ENCODE peak calls at places on chromosome 17, in seven cellular contexts. G is OCI-LY7, S is brain microvascular endothelial cell, N is osteocyte, M is GM20000, Y is bronchial epithelial cell, V is heart left ventricle. E is an unnamed sample.

GRCh38 chr17:81042606-81043005 is 7.7 kb downstream of the BAIAP2 start:
- DNase-seq in G (no peak), S (no peak), N (no peak), M (no peak), Y (no peak), V (no peak), E (no peak)

GRCh38 chr17:18159551-18160120 is 24.0 kb upstream of the ALKBH5 start:
- DNase-seq in G (no peak), S (no peak), N (no peak), M (no peak), Y (no peak), V (no peak), E (no peak)

GRCh38 chr17:3963214-3964201 is 729 bp downstream of the ATP2A3 start:
- DNase-seq in G (peak), S (no peak), N (no peak), M (peak), Y (no peak), V (no peak), E (peak)

GRCh38 chr17:61619493-61619892 is 28.5 kb upstream of the NACA2 start:
- DNase-seq in G (peak), S (no peak), N (no peak), M (no peak), Y (no peak), V (no peak), E (no peak)

GRCh38 chr17:73586921-73587680 is 57.1 kb downstream of the SDK2 start:
- DNase-seq in G (peak), S (no peak), N (no peak), M (no peak), Y (no peak), V (peak), E (no peak)

GRCh38 chr17:83024205-83024971 is 55.0 kb upstream of the METRNL start:
- DNase-seq in G (no peak), S (no peak), N (no peak), M (no peak), Y (no peak), V (no peak), E (no peak)

GRCh38 chr17:81651692-81652091 is 4.7 kb downstream of the PDE6G start:
- DNase-seq in G (no peak), S (peak), N (no peak), M (no peak), Y (peak), V (no peak), E (no peak)

GRCh38 chr17:7435676-7436555 is 681 bp downstream of the TMEM102 start:
- DNase-seq in G (peak), S (no peak), N (no peak), M (peak), Y (peak), V (peak), E (peak)

GRCh38 chr17:4475001-4475400 is 23.7 kb upstream of the SPNS2 start:
- DNase-seq in G (no peak), S (no peak), N (no peak), M (no peak), Y (no peak), V (no peak), E (no peak)

GRCh38 chr17:58176200-58176599 is 9.4 kb downstream of the OR4D2 start:
- DNase-seq in G (no peak), S (no peak), N (peak), M (no peak), Y (no peak), V (no peak), E (no peak)

GRCh38 chr17:38429476-38430100 is 1.3 kb downstream of the ARHGAP23 start:
- DNase-seq in G (no peak), S (no peak), N (no peak), M (no peak), Y (no peak), V (no peak), E (no peak)

GRCh38 chr17:70875729-70876344 is 706.5 kb downstream of the KCNJ2 start:
- DNase-seq in G (no peak), S (no peak), N (no peak), M (no peak), Y (no peak), V (no peak), E (no peak)

GRCh38 chr17:68733241-68734176 is 132.3 kb upstream of the FAM20A start:
- DNase-seq in G (no peak), S (peak), N (no peak), M (no peak), Y (peak), V (peak), E (no peak)

GRCh38 chr17:77873518-77874302 is 84.8 kb upstream of the TNRC6C start:
- DNase-seq in G (peak), S (no peak), N (no peak), M (no peak), Y (no peak), V (peak), E (no peak)

GRCh38 chr17:44848257-44848795 is 643 bp downstream of the HIGD1B start:
- DNase-seq in G (no peak), S (no peak), N (no peak), M (no peak), Y (no peak), V (no peak), E (no peak)

GRCh38 chr17:53538129-53538617 is 284.6 kb upstream of the KIF2B start:
- DNase-seq in G (no peak), S (no peak), N (no peak), M (no peak), Y (no peak), V (no peak), E (no peak)

GRCh38 chr17:66667491-66668030 is 167.4 kb upstream of the CACNG5 start:
- DNase-seq in G (no peak), S (no peak), N (no peak), M (peak), Y (no peak), V (no peak), E (peak)

GRCh38 chr17:83162035-83162745 is 82.8 kb downstream of the METRNL start:
- DNase-seq in G (no peak), S (no peak), N (peak), M (no peak), Y (no peak), V (no peak), E (no peak)

GRCh38 chr17:78379134-78379497 is 667 bp downstream of the PGS1 start:
- DNase-seq in G (peak), S (peak), N (no peak), M (no peak), Y (peak), V (no peak), E (no peak)

GRCh38 chr17:52420555-52421078 is 262.1 kb upstream of the CA10 start:
- DNase-seq in G (no peak), S (no peak), N (no peak), M (no peak), Y (no peak), V (no peak), E (no peak)

GRCh38 chr17:57597531-57598453 is 147.3 kb downstream of the CCDC182 start:
- DNase-seq in G (peak), S (peak), N (no peak), M (peak), Y (peak), V (peak), E (no peak)

GRCh38 chr17:1053661-1054360 is 56.9 kb downstream of the TIMM22 start:
- DNase-seq in G (no peak), S (no peak), N (no peak), M (no peak), Y (no peak), V (peak), E (no peak)

GRCh38 chr17:46027326-46028325 is 28.6 kb downstream of the STH start:
- DNase-seq in G (no peak), S (no peak), N (no peak), M (no peak), Y (no peak), V (no peak), E (no peak)

GRCh38 chr17:30207655-30208054 is 27.8 kb downstream of the SLC6A4 start:
- DNase-seq in G (no peak), S (no peak), N (no peak), M (no peak), Y (no peak), V (no peak), E (no peak)

GRCh38 chr17:73140531-73140930 is 24.3 kb upstream of the SSTR2 start:
- DNase-seq in G (no peak), S (no peak), N (no peak), M (no peak), Y (no peak), V (no peak), E (no peak)

GRCh38 chr17:11330871-11331270 is 89.9 kb downstream of the SHISA6 start:
- DNase-seq in G (no peak), S (peak), N (peak), M (no peak), Y (no peak), V (peak), E (no peak)

GRCh38 chr17:44970136-44970737 is 2.1 kb upstream of the C1QL1 start:
- DNase-seq in G (no peak), S (no peak), N (no peak), M (no peak), Y (no peak), V (peak), E (no peak)

GRCh38 chr17:65723356-65723928 is 162.0 kb upstream of the AXIN2 start:
- DNase-seq in G (no peak), S (no peak), N (no peak), M (no peak), Y (no peak), V (no peak), E (no peak)

GRCh38 chr17:77285594-77286390 is 145.0 kb downstream of the SEC14L1 start:
- DNase-seq in G (no peak), S (peak), N (no peak), M (no peak), Y (peak), V (peak), E (no peak)

GRCh38 chr17:74865504-74866197 is 6.0 kb upstream of the GRIN2C start:
- DNase-seq in G (peak), S (no peak), N (no peak), M (no peak), Y (no peak), V (no peak), E (no peak)

GRCh38 chr17:78390241-78391050 is 12.0 kb downstream of the PGS1 start:
- DNase-seq in G (no peak), S (peak), N (no peak), M (no peak), Y (no peak), V (peak), E (no peak)

GRCh38 chr17:10698116-10698818 is 873 bp downstream of the ADPRM start:
- DNase-seq in G (peak), S (peak), N (no peak), M (peak), Y (peak), V (no peak), E (no peak)

GRCh38 chr17:3511841-3512511 is 36.2 kb downstream of the ASPA start:
- DNase-seq in G (no peak), S (no peak), N (peak), M (no peak), Y (no peak), V (no peak), E (no peak)

GRCh38 chr17:8117980-8118768 is at the start of gene ALOXE3:
- DNase-seq in G (no peak), S (peak), N (no peak), M (no peak), Y (peak), V (no peak), E (no peak)

DNA sequence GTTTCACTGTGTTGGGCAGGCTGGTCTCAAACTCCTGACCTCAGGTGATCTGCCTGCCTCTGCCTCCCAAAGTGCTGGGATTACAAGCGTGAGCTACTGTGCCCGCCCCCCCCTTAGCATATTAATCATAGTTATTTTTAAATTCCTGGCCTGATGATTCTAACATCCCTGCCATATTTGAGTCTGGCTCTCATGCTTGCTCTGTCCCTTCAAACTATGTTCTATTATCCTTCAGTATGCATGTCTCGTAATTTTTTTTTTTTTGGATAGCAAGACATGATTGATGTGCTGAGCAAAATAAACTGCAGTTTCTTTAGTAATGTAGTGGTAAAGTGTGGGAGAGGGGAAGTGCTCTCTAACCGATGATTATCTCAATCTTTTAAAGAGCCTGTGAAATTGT is 34.4 kb upstream of the TMEM92 start:
- DNase-seq in G (no peak), S (no peak), N (no peak), M (no peak), Y (no peak), V (no peak), E (no peak)
- TF ChIP-seq CTCF in G (no peak), S (no peak), N (no peak), M (no peak), Y (no peak), V (no peak), E (no peak)

GRCh38 chr17:40121886-40122465 is at the start of gene MSL1:
- DNase-seq in G (peak), S (peak), N (peak), M (peak), Y (no peak), V (peak), E (peak)

GRCh38 chr17:40121191-40121885 is 433 bp upstream of the MSL1 start:
- DNase-seq in G (peak), S (no peak), N (peak), M (peak), Y (no peak), V (peak), E (peak)

GRCh38 chr17:40115101-40115436 is 6.7 kb upstream of the MSL1 start:
- DNase-seq in G (no peak), S (no peak), N (no peak), M (no peak), Y (no peak), V (no peak), E (no peak)

GRCh38 chr17:40113961-40114272 is 7.9 kb upstream of the MSL1 start:
- DNase-seq in G (no peak), S (no peak), N (no peak), M (no peak), Y (no peak), V (no peak), E (no peak)

GRCh38 chr17:40118093-40118492 is 3.7 kb upstream of the MSL1 start:
- DNase-seq in G (no peak), S (no peak), N (no peak), M (no peak), Y (no peak), V (no peak), E (no peak)
- TF ChIP-seq CTCF in G (no peak), S (no peak), N (no peak), M (no peak), Y (no peak), V (no peak), E (no peak)

GRCh38 chr17:62693616-62694415 is 66.3 kb downstream of the MRC2 start:
- DNase-seq in G (no peak), S (no peak), N (no peak), M (no peak), Y (peak), V (no peak), E (no peak)
- TF ChIP-seq CTCF in G (no peak), S (no peak), N (no peak), M (no peak), Y (no peak), V (no peak), E (no peak)

GRCh38 chr17:76107507-76107906 is 3.9 kb upstream of the EXOC7 start:
- DNase-seq in G (peak), S (no peak), N (no peak), M (no peak), Y (peak), V (no peak), E (no peak)
- TF ChIP-seq CTCF in G (peak), S (peak), N (peak), M (no peak), Y (no peak), V (no peak), E (peak)

E was measured in GM10248.